ENCODE peak calls at places on chromosomes 13 and 19, in seven cellular contexts. X is naive thymus-derived CD4-positive, alpha-beta T cell; S is CD8-positive, alpha-beta memory T cell; F is thoracic aorta; M is psoas muscle; D is OCI-LY7; R is GM23248. K is an unnamed sample.

GRCh38 chr19:8180018-8180417 is 29.2 kb upstream of the CERS4 start:
- DNase-seq in X (no peak), S (no peak), F (no peak), M (no peak), D (no peak), R (no peak), K (no peak)

GRCh38 chr19:45773384-45773783 is 4.3 kb upstream of the SIX5 start:
- DNase-seq in X (no peak), S (no peak), F (no peak), M (no peak), D (peak; percentile 54), R (no peak), K (no peak)

GRCh38 chr19:49881672-49882394 is 4.3 kb downstream of the TBC1D17 start:
- DNase-seq in X (no peak), S (no peak), F (no peak), M (peak; percentile 52), D (no peak), R (no peak), K (no peak)

GRCh38 chr19:11254662-11255061 is 7.7 kb downstream of the DOCK6 start:
- DNase-seq in X (no peak), S (no peak), F (no peak), M (no peak), D (no peak), R (peak; percentile 0), K (no peak)

GRCh38 chr19:13764821-13765394 is 586 bp downstream of the MRI1 start:
- DNase-seq in X (peak; percentile 29), S (peak; percentile 20), F (no peak), M (peak; percentile 60), D (no peak), R (peak; percentile 62), K (no peak)

GRCh38 chr19:6088677-6089063 is 21.6 kb downstream of the RFX2 start:
- DNase-seq in X (no peak), S (no peak), F (no peak), M (no peak), D (no peak), R (peak; percentile 65), K (no peak)

GRCh38 chr13:44648392-44649117 is 72.4 kb upstream of the TSC22D1 start:
- DNase-seq in X (no peak), S (no peak), F (no peak), M (no peak), D (no peak), R (peak; percentile 40), K (no peak)

GRCh38 chr13:51280379-51280940 is 58.3 kb downstream of the FAM124A start:
- DNase-seq in X (no peak), S (no peak), F (no peak), M (no peak), D (no peak), R (no peak), K (no peak)

GRCh38 chr19:57231686-57232085 is 863 bp downstream of the AURKC start:
- DNase-seq in X (no peak), S (no peak), F (no peak), M (no peak), D (no peak), R (no peak), K (no peak)

GRCh38 chr19:58330458-58330857 is 3.7 kb downstream of the ZSCAN22 start:
- DNase-seq in X (no peak), S (no peak), F (no peak), M (no peak), D (no peak), R (peak; percentile 90), K (no peak)

GRCh38 chr13:31440132-31440531 is 240.4 kb downstream of the B3GLCT start:
- DNase-seq in X (no peak), S (no peak), F (no peak), M (no peak), D (no peak), R (no peak), K (no peak)

GRCh38 chr13:31794452-31794851 is 55.1 kb downstream of the RXFP2 start:
- DNase-seq in X (no peak), S (no peak), F (no peak), M (peak; percentile 64), D (no peak), R (no peak), K (no peak)

GRCh38 chr13:23979361-23980159 is 82.3 kb upstream of the C1QTNF9B start:
- DNase-seq in X (no peak), S (peak; percentile 41), F (peak; percentile 24), M (peak; percentile 83), D (no peak), R (peak; percentile 95), K (peak; percentile 22)

GRCh38 chr19:4369109-4369887 is 25.9 kb downstream of the MPND start:
- DNase-seq in X (peak; percentile 76), S (peak; percentile 73), F (no peak), M (peak; percentile 73), D (peak; percentile 82), R (peak; percentile 63), K (peak; percentile 77)

GRCh38 chr13:41562083-41562482 is 104.7 kb downstream of the RGCC start:
- DNase-seq in X (no peak), S (no peak), F (no peak), M (peak; percentile 80), D (no peak), R (peak; percentile 96), K (no peak)

GRCh38 chr13:106103779-106104178 is 431.7 kb downstream of the EFNB2 start:
- DNase-seq in X (no peak), S (no peak), F (no peak), M (no peak), D (no peak), R (peak; percentile 42), K (no peak)

GRCh38 chr13:97284558-97284957 is 62.4 kb downstream of the MBNL2 start:
- DNase-seq in X (no peak), S (no peak), F (no peak), M (no peak), D (no peak), R (peak; percentile 76), K (no peak)

GRCh38 chr13:30051531-30052060 is 201.2 kb upstream of the UBL3 start:
- DNase-seq in X (no peak), S (no peak), F (no peak), M (no peak), D (no peak), R (no peak), K (no peak)

GRCh38 chr19:33177417-33177976 is 16.6 kb upstream of the LRP3 start:
- DNase-seq in X (peak; percentile 85), S (no peak), F (peak; percentile 19), M (no peak), D (no peak), R (peak; percentile 90), K (peak; percentile 85)

GRCh38 chr19:48290341-48290922 is 20.6 kb downstream of the ZNF114 start:
- DNase-seq in X (no peak), S (no peak), F (no peak), M (no peak), D (no peak), R (peak; percentile 70), K (no peak)

GRCh38 chr19:29771708-29772415 is 39.9 kb upstream of the CCNE1 start:
- DNase-seq in X (peak; percentile 21), S (no peak), F (no peak), M (no peak), D (peak; percentile 34), R (peak; percentile 81), K (peak; percentile 33)

GRCh38 chr13:20953245-20953931 is 50.8 kb upstream of the XPO4 start:
- DNase-seq in X (no peak), S (no peak), F (no peak), M (no peak), D (no peak), R (no peak), K (no peak)

GRCh38 chr19:57818378-57818777 is 3.7 kb upstream of the ZNF552 start:
- DNase-seq in X (no peak), S (no peak), F (no peak), M (no peak), D (no peak), R (no peak), K (no peak)

DNA sequence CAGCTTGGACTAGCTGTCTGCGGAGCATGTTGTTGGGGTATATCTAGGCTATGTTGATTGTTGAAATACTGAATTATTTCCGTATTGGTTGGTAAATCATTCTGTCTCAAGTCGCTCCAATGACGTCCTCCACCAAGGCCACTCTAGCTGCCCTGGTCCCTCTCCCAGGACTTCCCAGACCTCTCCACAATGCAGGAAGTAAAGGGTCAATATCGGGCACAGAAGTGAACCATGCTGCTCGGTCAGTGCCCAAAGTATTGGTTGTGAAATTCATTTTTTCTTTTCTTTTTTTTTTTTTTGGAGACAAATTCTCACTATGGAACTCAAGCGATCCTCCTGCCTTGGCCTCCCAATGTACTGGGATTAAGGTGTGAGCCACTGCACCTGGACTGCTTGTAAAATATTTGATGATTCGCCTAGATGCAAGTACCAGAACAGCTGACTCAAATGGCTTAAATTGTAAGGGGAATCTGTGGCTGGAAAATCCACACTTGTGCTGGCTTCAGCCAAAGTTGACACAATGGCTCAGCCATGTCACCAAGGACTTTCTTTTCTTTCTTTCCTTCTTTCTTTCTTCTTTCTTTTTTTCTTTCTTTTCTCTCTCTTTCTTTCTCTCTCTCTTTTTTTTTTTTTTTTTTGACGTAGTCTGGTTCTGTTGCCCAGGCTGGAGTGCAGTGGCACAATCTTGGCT is 43.7 kb downstream of the NUMBL start:
- DNase-seq in X (no peak), S (no peak), F (no peak), M (no peak), D (no peak), R (peak; percentile 30), K (no peak)
- H3K27ac ChIP-seq in X (no peak overlapping the region), S (no peak overlapping the region), F (peak overlapping the region; percentile 93), M (peak overlapping the region; percentile 76), D (no peak overlapping the region), R (peak overlapping the region; percentile 84), K (no peak overlapping the region)

GRCh38 chr13:98535501-98536357 is 41.2 kb downstream of the STK24 start:
- DNase-seq in X (no peak), S (no peak), F (no peak), M (no peak), D (no peak), R (peak; percentile 52), K (no peak)
- H3K4me1 ChIP-seq in X (peaks cover 54% of the 10 kb centered on the region), S (peaks cover 87% of the 10 kb centered on the region), F (peaks cover 29% of the 10 kb centered on the region), M (peaks cover 67% of the 10 kb centered on the region), D (no peaks in the 10 kb centered on the region), R (peaks cover 27% of the 10 kb centered on the region), K (peaks cover 64% of the 10 kb centered on the region)

GRCh38 chr19:27765397-27765796 is 1447.6 kb downstream of the UQCRFS1 start:
- DNase-seq in X (no peak), S (no peak), F (no peak), M (no peak), D (no peak), R (no peak), K (no peak)

GRCh38 chr19:27762933-27763332 is 1450.0 kb downstream of the UQCRFS1 start:
- DNase-seq in X (no peak), S (no peak), F (no peak), M (no peak), D (no peak), R (no peak), K (no peak)

GRCh38 chr19:27767234-27767633 is 1445.7 kb downstream of the UQCRFS1 start:
- DNase-seq in X (no peak), S (no peak), F (no peak), M (no peak), D (no peak), R (no peak), K (no peak)

GRCh38 chr19:27764186-27764804 is 1448.7 kb downstream of the UQCRFS1 start:
- DNase-seq in X (no peak), S (no peak), F (no peak), M (no peak), D (no peak), R (no peak), K (no peak)

GRCh38 chr19:27765912-27766725 is 1446.8 kb downstream of the UQCRFS1 start:
- DNase-seq in X (no peak), S (no peak), F (no peak), M (no peak), D (no peak), R (no peak), K (no peak)
- H3K27ac ChIP-seq in X (no peak overlapping the region), S (no peak overlapping the region), F (no peak overlapping the region), M (no peak overlapping the region), D (no peak overlapping the region), R (no peak overlapping the region), K (no peak overlapping the region)

GRCh38 chr13:110326263-110326904 is 19.3 kb downstream of the COL4A2 start:
- DNase-seq in X (no peak), S (no peak), F (no peak), M (no peak), D (no peak), R (peak; percentile 38), K (no peak)
- H3K4me1 ChIP-seq in X (no peaks in the 10 kb centered on the region), S (no peaks in the 10 kb centered on the region), F (peaks cover 100% of the 10 kb centered on the region), M (peaks cover 14% of the 10 kb centered on the region), D (no peaks in the 10 kb centered on the region), R (peaks cover 64% of the 10 kb centered on the region), K (no peaks in the 10 kb centered on the region)

K was measured in CD8-positive, alpha-beta T cell.